ENCODE peak calls at places on chromosome 15, in eight cellular contexts. One of them, this sample, is unnamed. For H3K4me1, the result is how much of the 10 kb centered on the place peaks cover.

GRCh38 chr15:46461416-46461815 is 826.6 kb downstream of the SQOR start:
- DNase-seq in psoas muscle: no peak
- DNase-seq in colonic mucosa: no peak
- DNase-seq in spleen: no peak
- DNase-seq in upper lobe of left lung: no peak
- DNase-seq in testis: peak
- DNase-seq in astrocyte: no peak
- DNase-seq in A549: no peak
- DNase-seq in this sample: no peak

GRCh38 chr15:39624806-39625205 is 43.9 kb downstream of the THBS1 start:
- DNase-seq in testis: no peak
- DNase-seq in psoas muscle: peak
- DNase-seq in astrocyte: peak
- DNase-seq in spleen: peak
- DNase-seq in upper lobe of left lung: no peak
- DNase-seq in A549: no peak
- DNase-seq in colonic mucosa: peak
- DNase-seq in this sample: peak

GRCh38 chr15:75452968-75453702 is 1.6 kb upstream of the SIN3A start:
- DNase-seq in A549: peak
- DNase-seq in psoas muscle: peak
- DNase-seq in testis: peak
- DNase-seq in astrocyte: peak
- DNase-seq in spleen: peak
- DNase-seq in upper lobe of left lung: peak
- DNase-seq in colonic mucosa: peak
- DNase-seq in this sample: peak

GRCh38 chr15:40441736-40442531 is 1.2 kb downstream of the BAHD1 start:
- DNase-seq in spleen: peak
- DNase-seq in A549: no peak
- DNase-seq in testis: peak
- DNase-seq in colonic mucosa: peak
- DNase-seq in upper lobe of left lung: peak
- DNase-seq in psoas muscle: no peak
- DNase-seq in astrocyte: no peak
- DNase-seq in this sample: no peak

GRCh38 chr15:69009353-69009752 is 5.1 kb upstream of the NOX5 start:
- DNase-seq in spleen: no peak
- DNase-seq in testis: no peak
- DNase-seq in upper lobe of left lung: no peak
- DNase-seq in astrocyte: no peak
- DNase-seq in psoas muscle: no peak
- DNase-seq in A549: no peak
- DNase-seq in colonic mucosa: no peak
- DNase-seq in this sample: no peak

GRCh38 chr15:85878866-85879265 is 84.1 kb upstream of the KLHL25 start:
- DNase-seq in A549: no peak
- DNase-seq in colonic mucosa: no peak
- DNase-seq in psoas muscle: no peak
- DNase-seq in astrocyte: no peak
- DNase-seq in spleen: no peak
- DNase-seq in upper lobe of left lung: no peak
- DNase-seq in testis: no peak
- DNase-seq in this sample: no peak

GRCh38 chr15:35533130-35534110 is 12.5 kb downstream of the DPH6 start:
- DNase-seq in A549: no peak
- DNase-seq in upper lobe of left lung: no peak
- DNase-seq in colonic mucosa: no peak
- DNase-seq in astrocyte: peak
- DNase-seq in testis: no peak
- DNase-seq in psoas muscle: no peak
- DNase-seq in spleen: no peak
- DNase-seq in this sample: no peak

GRCh38 chr15:78129098-78130011 is 1.9 kb downstream of the CIB2 start:
- DNase-seq in upper lobe of left lung: no peak
- DNase-seq in testis: no peak
- DNase-seq in psoas muscle: peak
- DNase-seq in colonic mucosa: no peak
- DNase-seq in A549: no peak
- DNase-seq in astrocyte: no peak
- DNase-seq in spleen: peak
- DNase-seq in this sample: no peak

GRCh38 chr15:41999290-42000285 is 21.3 kb downstream of the PLA2G4E start:
- DNase-seq in upper lobe of left lung: peak
- DNase-seq in spleen: no peak
- DNase-seq in A549: no peak
- DNase-seq in testis: no peak
- DNase-seq in astrocyte: no peak
- DNase-seq in colonic mucosa: no peak
- DNase-seq in psoas muscle: no peak
- DNase-seq in this sample: no peak

GRCh38 chr15:69215636-69216035 is 55.2 kb downstream of the GLCE start:
- DNase-seq in upper lobe of left lung: no peak
- DNase-seq in astrocyte: no peak
- DNase-seq in psoas muscle: no peak
- DNase-seq in colonic mucosa: no peak
- DNase-seq in testis: no peak
- DNase-seq in A549: no peak
- DNase-seq in spleen: no peak
- DNase-seq in this sample: no peak

GRCh38 chr15:65939901-65940617 is 70.8 kb downstream of the RAB11A start:
- DNase-seq in astrocyte: peak
- DNase-seq in spleen: no peak
- DNase-seq in A549: peak
- DNase-seq in psoas muscle: no peak
- DNase-seq in testis: no peak
- DNase-seq in colonic mucosa: no peak
- DNase-seq in upper lobe of left lung: no peak
- DNase-seq in this sample: peak

GRCh38 chr15:29840928-29841327 is 18.7 kb upstream of the TJP1 start:
- DNase-seq in spleen: no peak
- DNase-seq in A549: no peak
- DNase-seq in astrocyte: no peak
- DNase-seq in upper lobe of left lung: no peak
- DNase-seq in psoas muscle: no peak
- DNase-seq in testis: no peak
- DNase-seq in colonic mucosa: no peak
- DNase-seq in this sample: no peak

GRCh38 chr15:70703483-70703882 is 59.9 kb downstream of the UACA start:
- DNase-seq in upper lobe of left lung: no peak
- DNase-seq in spleen: no peak
- DNase-seq in A549: no peak
- DNase-seq in colonic mucosa: peak
- DNase-seq in psoas muscle: no peak
- DNase-seq in astrocyte: peak
- DNase-seq in testis: peak
- DNase-seq in this sample: no peak

GRCh38 chr15:48360841-48361240 is 29.6 kb downstream of the DUT start:
- DNase-seq in colonic mucosa: no peak
- DNase-seq in astrocyte: peak
- DNase-seq in spleen: no peak
- DNase-seq in upper lobe of left lung: no peak
- DNase-seq in testis: no peak
- DNase-seq in psoas muscle: no peak
- DNase-seq in A549: no peak
- DNase-seq in this sample: no peak

GRCh38 chr15:71974211-71974610 is 143.7 kb downstream of the MYO9A start:
- DNase-seq in testis: no peak
- DNase-seq in psoas muscle: no peak
- DNase-seq in colonic mucosa: no peak
- DNase-seq in A549: no peak
- DNase-seq in upper lobe of left lung: no peak
- DNase-seq in astrocyte: no peak
- DNase-seq in spleen: no peak
- DNase-seq in this sample: no peak
- H3K4me1 ChIP-seq in testis: under half
- H3K4me1 ChIP-seq in psoas muscle: under half
- H3K4me1 ChIP-seq in colonic mucosa: under half
- H3K4me1 ChIP-seq in A549: under half
- H3K4me1 ChIP-seq in upper lobe of left lung: under half
- H3K4me1 ChIP-seq in astrocyte: under half
- H3K4me1 ChIP-seq in spleen: under half
- H3K4me1 ChIP-seq in this sample: under half

DNA sequence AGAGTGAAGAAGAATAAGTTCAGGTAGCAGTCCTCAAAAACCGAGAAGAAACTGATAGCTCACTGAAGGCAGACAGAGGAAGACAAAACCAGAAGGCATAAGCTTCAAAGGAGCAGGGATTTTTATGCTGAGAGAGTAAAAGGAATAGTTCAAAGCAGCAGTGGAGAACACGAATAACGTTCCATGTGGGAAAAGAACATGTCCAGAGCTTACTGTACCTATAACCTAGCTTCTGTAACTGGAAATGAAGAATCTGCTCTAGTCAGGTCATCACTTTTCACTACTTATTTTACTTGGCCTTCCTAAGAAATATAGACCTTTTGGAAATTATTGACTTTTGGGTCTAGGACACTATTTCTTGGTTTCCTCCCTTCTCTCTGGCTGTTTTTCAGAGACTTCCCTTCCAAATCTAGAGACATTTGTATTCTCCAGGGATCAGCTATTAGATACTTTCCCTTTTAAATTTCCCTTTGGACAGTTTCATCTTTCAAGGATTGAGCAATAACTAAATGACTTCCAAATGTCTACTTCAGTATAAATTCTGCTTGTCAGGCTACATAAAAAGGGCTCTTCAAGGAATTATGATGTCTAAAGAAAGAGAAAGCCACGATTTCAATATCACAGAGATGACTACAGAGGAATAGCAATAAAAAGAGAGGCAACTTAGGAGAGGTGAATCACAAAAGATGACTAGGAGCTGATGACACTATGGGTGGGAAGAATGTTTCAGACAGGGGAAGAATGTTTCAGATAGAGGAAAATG is 46.7 kb downstream of the UBE3A start:
- DNase-seq in psoas muscle: no peak
- DNase-seq in upper lobe of left lung: no peak
- DNase-seq in spleen: no peak
- DNase-seq in astrocyte: peak
- DNase-seq in testis: no peak
- DNase-seq in A549: no peak
- DNase-seq in colonic mucosa: no peak
- DNase-seq in this sample: no peak
- H3K4me3 ChIP-seq in psoas muscle: no peak
- H3K4me3 ChIP-seq in upper lobe of left lung: no peak
- H3K4me3 ChIP-seq in spleen: no peak
- H3K4me3 ChIP-seq in astrocyte: no peak
- H3K4me3 ChIP-seq in testis: no peak
- H3K4me3 ChIP-seq in A549: no peak
- H3K4me3 ChIP-seq in colonic mucosa: no peak
- H3K4me3 ChIP-seq in this sample: no peak

GRCh38 chr15:58437531-58438105 is 5.8 kb downstream of the LIPC start:
- DNase-seq in colonic mucosa: peak
- DNase-seq in testis: no peak
- DNase-seq in A549: no peak
- DNase-seq in spleen: no peak
- DNase-seq in astrocyte: no peak
- DNase-seq in upper lobe of left lung: no peak
- DNase-seq in psoas muscle: no peak
- DNase-seq in this sample: no peak

GRCh38 chr15:58440922-58441321 is 9.1 kb downstream of the LIPC start:
- DNase-seq in upper lobe of left lung: no peak
- DNase-seq in colonic mucosa: peak
- DNase-seq in astrocyte: no peak
- DNase-seq in A549: peak
- DNase-seq in psoas muscle: no peak
- DNase-seq in spleen: no peak
- DNase-seq in testis: no peak
- DNase-seq in this sample: no peak

GRCh38 chr15:58438111-58438510 is 6.3 kb downstream of the LIPC start:
- DNase-seq in A549: no peak
- DNase-seq in colonic mucosa: no peak
- DNase-seq in spleen: no peak
- DNase-seq in upper lobe of left lung: no peak
- DNase-seq in astrocyte: no peak
- DNase-seq in testis: no peak
- DNase-seq in psoas muscle: no peak
- DNase-seq in this sample: no peak

GRCh38 chr15:58440181-58440910 is 8.6 kb downstream of the LIPC start:
- DNase-seq in psoas muscle: no peak
- DNase-seq in upper lobe of left lung: no peak
- DNase-seq in colonic mucosa: peak
- DNase-seq in astrocyte: peak
- DNase-seq in testis: no peak
- DNase-seq in spleen: no peak
- DNase-seq in A549: peak
- DNase-seq in this sample: no peak

DNA sequence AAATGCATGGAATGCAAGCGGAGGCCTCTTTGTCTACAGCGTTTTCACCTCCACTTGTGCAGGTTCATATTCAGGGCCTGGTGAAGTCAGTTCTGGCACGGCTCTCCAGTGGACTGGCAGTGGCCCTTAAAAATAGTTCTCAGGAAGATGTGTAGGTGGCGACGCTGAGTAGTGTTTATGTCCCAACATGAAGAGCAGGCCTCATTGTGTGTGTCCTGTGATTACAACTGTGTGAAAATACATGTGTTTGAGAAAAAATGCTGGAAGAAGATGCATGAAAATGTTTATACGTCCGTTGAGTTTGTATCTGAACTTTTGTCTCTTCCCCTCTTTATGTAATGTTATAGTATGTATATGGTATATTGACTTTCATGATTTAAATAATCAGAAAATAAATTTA is 7.2 kb downstream of the LIPC start:
- DNase-seq in testis: no peak
- DNase-seq in spleen: no peak
- DNase-seq in psoas muscle: no peak
- DNase-seq in A549: peak
- DNase-seq in astrocyte: peak
- DNase-seq in upper lobe of left lung: no peak
- DNase-seq in colonic mucosa: peak
- DNase-seq in this sample: peak
- TF ChIP-seq CTCF in testis: no peak
- TF ChIP-seq CTCF in spleen: peak
- TF ChIP-seq CTCF in psoas muscle: peak
- TF ChIP-seq CTCF in A549: peak
- TF ChIP-seq CTCF in astrocyte: peak
- TF ChIP-seq CTCF in upper lobe of left lung: no peak
- TF ChIP-seq CTCF in colonic mucosa: no peak
- TF ChIP-seq CTCF in this sample: peak

DNA sequence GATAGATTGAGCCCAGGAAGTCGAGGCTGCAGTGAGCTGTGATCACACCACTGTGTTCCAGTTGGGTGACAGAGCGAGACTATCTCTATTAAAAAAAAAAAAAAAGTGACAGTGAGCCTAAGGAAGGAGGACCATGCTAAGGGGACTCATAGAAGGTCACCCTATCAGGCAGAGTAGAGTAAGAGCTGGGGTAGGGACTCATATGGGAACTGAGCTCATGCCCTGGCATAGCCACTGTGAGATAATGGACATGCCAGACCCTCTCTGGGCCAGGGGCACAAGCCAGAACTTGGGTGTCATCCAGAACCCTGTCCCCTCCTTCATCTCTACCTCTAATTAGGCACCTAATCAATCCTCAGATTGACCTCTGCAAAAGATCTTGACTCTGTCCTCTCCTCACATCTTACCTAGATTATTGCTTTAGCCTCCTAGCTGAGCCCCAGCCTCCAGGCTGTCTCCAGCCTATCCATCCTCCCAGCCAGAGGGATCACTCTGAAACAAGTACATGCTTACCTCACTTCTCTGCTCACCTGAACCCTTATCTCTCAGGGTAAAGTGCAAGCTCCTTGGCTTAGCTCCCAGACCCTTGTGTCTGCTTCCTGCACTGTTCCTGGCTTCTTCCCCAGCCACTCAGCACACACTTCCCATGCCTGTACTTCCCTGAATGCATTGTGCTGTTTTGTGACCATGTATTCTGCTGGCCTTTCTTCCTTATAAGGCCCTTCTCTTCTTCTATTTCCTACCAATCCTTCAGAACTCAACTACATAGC is 76.4 kb downstream of the DAPK2 start:
- DNase-seq in A549: no peak
- DNase-seq in upper lobe of left lung: no peak
- DNase-seq in spleen: peak
- DNase-seq in psoas muscle: no peak
- DNase-seq in astrocyte: no peak
- DNase-seq in colonic mucosa: peak
- DNase-seq in testis: no peak
- DNase-seq in this sample: no peak
- H3K4me1 ChIP-seq in A549: under half
- H3K4me1 ChIP-seq in upper lobe of left lung: under half
- H3K4me1 ChIP-seq in spleen: under half
- H3K4me1 ChIP-seq in psoas muscle: half or more
- H3K4me1 ChIP-seq in astrocyte: under half
- H3K4me1 ChIP-seq in colonic mucosa: under half
- H3K4me1 ChIP-seq in testis: under half
- H3K4me1 ChIP-seq in this sample: half or more

This sample was measured in left ventricle myocardium inferior.